ENCODE peak calls at places on chromosomes 1 and 21, in seven cellular contexts. S, O, N, W, T, Q and B are unnamed samples. For H3K27me3, the result is how much of the 10 kb centered on the place peaks cover.

GRCh38 chr1:238960071-238960470 is 426.3 kb upstream of the CHRM3 start:
- DNase-seq in T (no peak), Q (no peak), O (no peak), S (peak), N (no peak), W (no peak), B (no peak)

GRCh38 chr1:158836038-158836437 is 4.9 kb downstream of the MNDA start:
- DNase-seq in N (no peak), W (no peak), T (no peak), S (no peak), O (no peak), Q (no peak), B (no peak)

GRCh38 chr1:111424281-111424680 is 3.3 kb downstream of the OVGP1 start:
- DNase-seq in Q (no peak), N (no peak), T (no peak), O (no peak), W (no peak), S (no peak), B (no peak)

GRCh38 chr1:207669469-207670111 is 24.7 kb downstream of the CR1L start:
- DNase-seq in T (no peak), W (no peak), O (no peak), N (no peak), Q (no peak), S (no peak), B (no peak)

GRCh38 chr21:36575306-36575705 is 95.4 kb upstream of the CLDN14 start:
- DNase-seq in W (no peak), N (no peak), O (no peak), Q (no peak), S (no peak), T (no peak), B (no peak)

GRCh38 chr1:205711105-205712048 is 31.1 kb upstream of the SLC45A3 start:
- DNase-seq in W (peak), T (no peak), N (peak), S (peak), Q (peak), O (peak), B (peak)

GRCh38 chr1:210692796-210693195 is 364.1 kb downstream of the HHAT start:
- DNase-seq in S (no peak), Q (no peak), N (no peak), T (no peak), O (no peak), W (no peak), B (no peak)

GRCh38 chr1:240575976-240576666 is 35.8 kb downstream of the GREM2 start:
- DNase-seq in T (no peak), O (no peak), S (peak), Q (no peak), W (no peak), N (no peak), B (no peak)

GRCh38 chr1:86396503-86396900 is 379 bp upstream of the ODF2L start:
- DNase-seq in T (no peak), W (no peak), N (no peak), Q (no peak), S (no peak), O (no peak), B (no peak)

GRCh38 chr1:24898152-24898908 is 31.7 kb downstream of the RUNX3 start:
- DNase-seq in O (peak), Q (no peak), S (no peak), W (peak), N (peak), T (peak), B (peak)

GRCh38 chr1:11069233-11069950 is 9.6 kb upstream of the SRM start:
- DNase-seq in S (no peak), O (no peak), W (no peak), Q (no peak), T (peak), N (no peak), B (peak)

GRCh38 chr21:33339938-33340337 is 15.2 kb downstream of the IFNAR1 start:
- DNase-seq in S (no peak), W (no peak), O (no peak), Q (no peak), T (no peak), N (no peak), B (no peak)

GRCh38 chr1:101043776-101044175 is 18.2 kb upstream of the DPH5 start:
- DNase-seq in O (no peak), T (no peak), W (no peak), N (no peak), Q (no peak), S (peak), B (no peak)

GRCh38 chr21:44983421-44984206 is 43.8 kb downstream of the SLX9 start:
- DNase-seq in O (no peak), W (peak), N (no peak), Q (no peak), S (no peak), T (no peak), B (no peak)

GRCh38 chr1:41242645-41243171 is 602 bp upstream of the SCMH1 start:
- DNase-seq in N (peak), W (no peak), S (no peak), O (peak), Q (peak), T (no peak), B (peak)

GRCh38 chr1:156845055-156845952 is 13.6 kb downstream of the INSRR start:
- DNase-seq in N (peak), O (no peak), Q (no peak), S (no peak), T (no peak), W (no peak), B (no peak)

GRCh38 chr21:25870084-25870483 is 135.3 kb downstream of the GABPA start:
- DNase-seq in O (no peak), S (no peak), T (no peak), W (no peak), Q (no peak), N (no peak), B (no peak)

GRCh38 chr1:161266096-161266679 is 7.6 kb downstream of the PCP4L1 start:
- DNase-seq in Q (no peak), S (no peak), T (no peak), O (no peak), N (no peak), W (no peak), B (no peak)

GRCh38 chr21:36587388-36587787 is 107.5 kb upstream of the CLDN14 start:
- DNase-seq in O (no peak), Q (no peak), S (no peak), T (no peak), N (no peak), W (no peak), B (no peak)

GRCh38 chr1:18950415-18951026 is 6.0 kb downstream of the IFFO2 start:
- DNase-seq in N (no peak), W (no peak), T (no peak), Q (peak), O (peak), S (no peak), B (no peak)

GRCh38 chr1:248111157-248111556 is 16.2 kb downstream of the OR2L13 start:
- DNase-seq in W (no peak), O (no peak), Q (no peak), N (no peak), S (no peak), T (no peak), B (no peak)

GRCh38 chr1:55445416-55445815 is 230.3 kb upstream of the USP24 start:
- DNase-seq in W (no peak), Q (no peak), O (no peak), T (no peak), N (no peak), S (no peak), B (no peak)

GRCh38 chr21:42751866-42752265 is 98.4 kb downstream of the PDE9A start:
- DNase-seq in Q (no peak), T (no peak), N (no peak), W (no peak), O (no peak), S (no peak), B (no peak)

GRCh38 chr1:215321802-215322201 is 239.3 kb downstream of the KCNK2 start:
- DNase-seq in W (no peak), Q (no peak), O (no peak), T (no peak), S (peak), N (no peak), B (no peak)

GRCh38 chr1:41728403-41729202 is 190.1 kb downstream of the HIVEP3 start:
- DNase-seq in O (no peak), S (no peak), N (no peak), Q (no peak), T (no peak), W (peak), B (peak)

GRCh38 chr21:17514124-17514481 is 1.3 kb downstream of the CXADR start:
- DNase-seq in W (no peak), N (peak), T (no peak), S (peak), Q (peak), O (no peak), B (no peak)

GRCh38 chr1:9538669-9539164 is 548 bp upstream of the SLC25A33 start:
- DNase-seq in N (peak), S (no peak), T (no peak), O (no peak), Q (no peak), W (no peak), B (no peak)
- H3K4me3 ChIP-seq in N (no peak), S (no peak), T (peak), O (no peak), Q (no peak), W (no peak), B (no peak)

GRCh38 chr1:185450917-185451316 is 133.9 kb upstream of the IVNS1ABP start:
- DNase-seq in T (no peak), S (no peak), W (no peak), Q (no peak), N (no peak), O (no peak), B (no peak)
- TF ChIP-seq CTCF in T (no peak), S (no peak), W (no peak), Q (no peak), N (no peak), O (no peak), B (no peak)

GRCh38 chr1:924619-925323 is 1.0 kb downstream of the SAMD11 start:
- DNase-seq in O (no peak), T (no peak), W (peak), Q (no peak), N (peak), S (peak), B (peak)
- H3K27me3 ChIP-seq in O (half or more), T (half or more), W (under half), Q (under half), N (half or more), S (under half), B (under half)

GRCh38 chr1:51558375-51558924 is 39.4 kb upstream of the EPS15 start:
- DNase-seq in W (no peak), O (no peak), Q (no peak), T (no peak), N (no peak), S (peak), B (no peak)
- H3K4me3 ChIP-seq in W (no peak), O (no peak), Q (no peak), T (no peak), N (no peak), S (no peak), B (no peak)

GRCh38 chr1:220217383-220217988 is 54.8 kb downstream of the RAB3GAP2 start:
- DNase-seq in T (no peak), W (no peak), Q (no peak), N (peak), S (no peak), O (no peak), B (no peak)
- TF ChIP-seq CTCF in T (no peak), W (peak), Q (peak), N (peak), S (peak), O (peak), B (no peak)

GRCh38 chr1:28395181-28395580 is 25.6 kb downstream of the PHACTR4 start:
- DNase-seq in T (no peak), W (no peak), O (no peak), N (no peak), Q (no peak), S (peak), B (no peak)
- H3K27me3 ChIP-seq in T (under half), W (under half), O (under half), N (under half), Q (under half), S (under half), B (under half)

DNA sequence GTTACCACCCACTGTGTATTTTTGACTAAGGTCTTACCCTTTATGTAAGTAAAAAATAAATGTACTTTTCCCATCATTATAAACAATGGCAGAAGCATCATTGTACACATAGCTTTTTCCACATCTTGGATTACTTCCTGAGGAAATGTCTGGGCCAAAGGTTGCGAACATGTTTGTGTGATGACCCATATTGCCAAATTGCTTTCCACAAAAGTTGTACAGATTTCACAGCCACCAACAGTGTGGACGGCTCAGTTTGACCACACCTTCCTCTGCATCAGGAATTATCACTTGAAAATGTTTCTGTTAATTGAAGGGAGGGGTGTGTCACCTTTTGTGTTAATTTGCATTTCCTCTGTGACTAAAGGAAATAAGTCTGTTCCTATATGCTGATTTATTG is 25.7 kb downstream of the AKNAD1 start:
- DNase-seq in N (no peak), W (no peak), O (no peak), Q (no peak), S (peak), T (no peak), B (no peak)
- H3K4me3 ChIP-seq in N (no peak), W (peak), O (no peak), Q (no peak), S (no peak), T (peak), B (no peak)

GRCh38 chr1:195804547-195804946 is 803.7 kb downstream of the KCNT2 start:
- DNase-seq in N (no peak), S (no peak), Q (no peak), W (no peak), O (no peak), T (no peak), B (no peak)
- TF ChIP-seq CTCF in N (peak), S (no peak), Q (no peak), W (no peak), O (no peak), T (no peak), B (no peak)